ENCODE peak calls at places on chromosome 3, in four cellular contexts. One of them, this sample, is unnamed. For H3K36me3, the result is how much of the 10 kb centered on the place peaks cover.

GRCh38 chr3:48194446-48195071 is 6.3 kb upstream of the CDC25A start:
- DNase-seq in GM23338: peak
- DNase-seq in neuronal stem cell: peak
- DNase-seq in heart left ventricle: peak
- DNase-seq in this sample: peak

GRCh38 chr3:99842826-99843589 is 25.3 kb downstream of the CMSS1 start:
- DNase-seq in heart left ventricle: no peak
- DNase-seq in neuronal stem cell: no peak
- DNase-seq in GM23338: peak
- DNase-seq in this sample: no peak

GRCh38 chr3:123880998-123881561 is 3.1 kb downstream of the MYLK start:
- DNase-seq in GM23338: peak
- DNase-seq in neuronal stem cell: no peak
- DNase-seq in heart left ventricle: no peak
- DNase-seq in this sample: no peak

GRCh38 chr3:13015286-13016082 is 57.7 kb downstream of the IQSEC1 start:
- DNase-seq in GM23338: no peak
- DNase-seq in heart left ventricle: peak
- DNase-seq in neuronal stem cell: no peak
- DNase-seq in this sample: no peak

GRCh38 chr3:10511809-10512494 is 6.6 kb upstream of the ATP2B2 start:
- DNase-seq in GM23338: peak
- DNase-seq in heart left ventricle: peak
- DNase-seq in neuronal stem cell: no peak
- DNase-seq in this sample: no peak

GRCh38 chr3:102124301-102125158 is 275.2 kb downstream of the NFKBIZ start:
- DNase-seq in GM23338: no peak
- DNase-seq in heart left ventricle: no peak
- DNase-seq in neuronal stem cell: no peak
- DNase-seq in this sample: no peak

GRCh38 chr3:196741401-196741761 is 1.7 kb downstream of the PAK2 start:
- DNase-seq in neuronal stem cell: no peak
- DNase-seq in GM23338: no peak
- DNase-seq in heart left ventricle: no peak
- DNase-seq in this sample: no peak

GRCh38 chr3:138476526-138476925 is 42.1 kb downstream of the ESYT3 start:
- DNase-seq in heart left ventricle: no peak
- DNase-seq in GM23338: no peak
- DNase-seq in neuronal stem cell: no peak
- DNase-seq in this sample: no peak

GRCh38 chr3:25564040-25564439 is 100.7 kb downstream of the TOP2B start:
- DNase-seq in neuronal stem cell: no peak
- DNase-seq in heart left ventricle: no peak
- DNase-seq in GM23338: no peak
- DNase-seq in this sample: no peak

GRCh38 chr3:64047806-64048205 is 24.5 kb upstream of the PSMD6 start:
- DNase-seq in GM23338: no peak
- DNase-seq in neuronal stem cell: no peak
- DNase-seq in heart left ventricle: no peak
- DNase-seq in this sample: no peak

GRCh38 chr3:51929420-51930003 is 12.2 kb downstream of the RRP9 start:
- DNase-seq in heart left ventricle: no peak
- DNase-seq in neuronal stem cell: no peak
- DNase-seq in GM23338: peak
- DNase-seq in this sample: no peak

GRCh38 chr3:177201707-177202397 is 4.6 kb upstream of the TBL1XR1 start:
- DNase-seq in heart left ventricle: no peak
- DNase-seq in GM23338: no peak
- DNase-seq in neuronal stem cell: no peak
- DNase-seq in this sample: no peak

GRCh38 chr3:195918176-195918575 is 9.8 kb upstream of the TNK2 start:
- DNase-seq in GM23338: no peak
- DNase-seq in neuronal stem cell: no peak
- DNase-seq in heart left ventricle: no peak
- DNase-seq in this sample: no peak

GRCh38 chr3:113231391-113231790 is 20.0 kb downstream of the BOC start:
- DNase-seq in heart left ventricle: no peak
- DNase-seq in GM23338: no peak
- DNase-seq in neuronal stem cell: no peak
- DNase-seq in this sample: no peak

GRCh38 chr3:128014548-128014947 is 37.7 kb upstream of the SEC61A1 start:
- DNase-seq in GM23338: no peak
- DNase-seq in neuronal stem cell: no peak
- DNase-seq in heart left ventricle: no peak
- DNase-seq in this sample: no peak

DNA sequence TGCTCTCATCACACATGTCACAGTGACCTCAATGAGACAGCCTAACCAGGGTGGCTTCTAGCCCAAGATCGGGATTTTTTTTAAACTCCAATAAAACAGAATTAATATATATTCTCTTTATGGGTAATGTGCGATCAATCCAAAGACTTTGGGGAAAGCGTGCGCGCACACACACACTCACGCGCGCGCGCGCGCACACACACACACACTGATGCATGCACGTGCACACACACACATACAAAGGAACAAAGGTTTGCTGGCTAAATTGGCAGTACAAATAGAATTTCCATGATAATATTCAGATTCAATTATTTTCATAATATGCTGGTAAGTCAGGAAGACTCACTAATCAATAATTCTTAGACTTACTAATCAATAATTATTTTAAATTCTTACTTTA is 19.3 kb downstream of the IL17RD start:
- DNase-seq in GM23338: no peak
- DNase-seq in heart left ventricle: no peak
- DNase-seq in neuronal stem cell: no peak
- DNase-seq in this sample: no peak
- H3K36me3 ChIP-seq in GM23338: under half
- H3K36me3 ChIP-seq in heart left ventricle: under half
- H3K36me3 ChIP-seq in neuronal stem cell: under half
- H3K36me3 ChIP-seq in this sample: under half

GRCh38 chr3:32819581-32820348 is 2.0 kb downstream of the TRIM71 start:
- DNase-seq in GM23338: peak
- DNase-seq in heart left ventricle: no peak
- DNase-seq in neuronal stem cell: no peak
- DNase-seq in this sample: no peak

GRCh38 chr3:32821686-32822296 is 4.0 kb downstream of the TRIM71 start:
- DNase-seq in neuronal stem cell: no peak
- DNase-seq in GM23338: peak
- DNase-seq in heart left ventricle: no peak
- DNase-seq in this sample: no peak

GRCh38 chr3:32820430-32820829 is 2.6 kb downstream of the TRIM71 start:
- DNase-seq in neuronal stem cell: no peak
- DNase-seq in GM23338: no peak
- DNase-seq in heart left ventricle: no peak
- DNase-seq in this sample: no peak

GRCh38 chr3:32822609-32823498 is 5.1 kb downstream of the TRIM71 start:
- DNase-seq in heart left ventricle: no peak
- DNase-seq in neuronal stem cell: no peak
- DNase-seq in GM23338: peak
- DNase-seq in this sample: no peak

DNA sequence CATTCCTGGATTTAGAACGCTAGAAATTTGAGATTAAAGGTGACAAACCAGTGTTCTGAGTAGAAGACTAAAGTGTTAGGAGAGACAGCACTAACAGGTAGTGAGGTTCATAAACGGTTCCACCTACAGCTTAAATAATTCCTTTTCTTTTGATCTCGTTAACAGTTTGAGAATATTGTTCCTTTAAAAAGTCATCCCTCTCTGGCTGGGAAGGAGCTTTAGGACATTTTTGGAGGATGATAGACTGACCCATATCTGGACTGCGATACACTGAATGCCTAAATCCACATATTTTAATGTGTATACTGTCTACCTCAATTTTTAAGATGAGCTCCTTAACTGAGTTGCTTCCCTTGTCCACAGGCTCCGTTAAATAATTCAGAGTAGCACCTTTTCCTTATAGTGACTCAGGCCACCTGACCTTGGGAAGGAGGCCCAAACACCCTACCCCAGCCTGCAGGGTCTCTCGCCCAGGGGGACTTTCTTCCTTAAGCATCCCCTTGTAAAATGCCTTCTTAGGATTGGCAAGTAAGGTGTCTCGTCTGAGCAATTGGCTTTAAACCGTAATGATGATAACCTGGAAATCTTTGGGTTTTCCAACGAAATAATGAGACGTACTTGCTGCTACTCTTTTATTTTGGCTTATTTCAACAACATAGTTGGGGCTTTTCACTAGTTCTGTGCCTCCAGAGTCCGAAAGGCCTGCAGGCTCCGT is 3.3 kb downstream of the TRIM71 start:
- DNase-seq in heart left ventricle: no peak
- DNase-seq in GM23338: peak
- DNase-seq in neuronal stem cell: no peak
- DNase-seq in this sample: no peak
- H3K36me3 ChIP-seq in heart left ventricle: under half
- H3K36me3 ChIP-seq in GM23338: under half
- H3K36me3 ChIP-seq in neuronal stem cell: half or more
- H3K36me3 ChIP-seq in this sample: under half

GRCh38 chr3:184333190-184333589 is 4.2 kb upstream of the FAM131A start:
- DNase-seq in GM23338: no peak
- DNase-seq in heart left ventricle: no peak
- DNase-seq in neuronal stem cell: no peak
- DNase-seq in this sample: no peak
- H3K36me3 ChIP-seq in GM23338: half or more
- H3K36me3 ChIP-seq in heart left ventricle: under half
- H3K36me3 ChIP-seq in neuronal stem cell: half or more
- H3K36me3 ChIP-seq in this sample: under half

GRCh38 chr3:32743934-32744333 is 58.9 kb downstream of the CNOT10 start:
- DNase-seq in GM23338: no peak
- DNase-seq in neuronal stem cell: no peak
- DNase-seq in heart left ventricle: no peak
- DNase-seq in this sample: no peak
- H3K36me3 ChIP-seq in GM23338: under half
- H3K36me3 ChIP-seq in neuronal stem cell: half or more
- H3K36me3 ChIP-seq in heart left ventricle: under half
- H3K36me3 ChIP-seq in this sample: under half

GRCh38 chr3:11622846-11623550 is 20.7 kb downstream of the VGLL4 start:
- DNase-seq in neuronal stem cell: no peak
- DNase-seq in GM23338: no peak
- DNase-seq in heart left ventricle: no peak
- DNase-seq in this sample: no peak
- H3K36me3 ChIP-seq in neuronal stem cell: under half
- H3K36me3 ChIP-seq in GM23338: under half
- H3K36me3 ChIP-seq in heart left ventricle: under half
- H3K36me3 ChIP-seq in this sample: under half